ENCODE peak calls at places on chromosomes 6 and 20, in ten cellular contexts. Z is lower leg skin, U is AG04450, W is pancreas, H is bronchial epithelial cell, E is transverse colon, I is fibroblast of mammary gland, A is foreskin fibroblast, M is IMR-90, T is tibial artery. R is an unnamed sample.

GRCh38 chr6:75402296-75402695 is 91.3 kb downstream of the FILIP1 start:
- DNase-seq in Z (no peak), U (no peak), W (no peak), H (peak; percentile 51), E (no peak), I (peak; percentile 83), A (peak; percentile 89), M (peak; percentile 86), T (peak; percentile 73), R (peak; percentile 72)

GRCh38 chr6:108168980-108169800 is 3.4 kb downstream of the NR2E1 start:
- DNase-seq in Z (no peak), U (no peak), W (no peak), H (no peak), E (no peak), I (no peak), A (no peak), M (no peak), T (no peak), R (no peak)

GRCh38 chr20:17636523-17637412 is 45.3 kb downstream of the RRBP1 start:
- DNase-seq in Z (no peak), U (no peak), W (no peak), H (no peak), E (no peak), I (peak; percentile 44), A (peak; percentile 43), M (no peak), T (no peak), R (no peak)

GRCh38 chr6:5599112-5599511 is 337.8 kb downstream of the FARS2 start:
- DNase-seq in Z (no peak), U (no peak), W (no peak), H (no peak), E (no peak), I (peak; percentile 66), A (peak; percentile 82), M (no peak), T (no peak), R (no peak)

GRCh38 chr20:13298692-13299373 is 77.8 kb downstream of the ISM1 start:
- DNase-seq in Z (no peak), U (no peak), W (no peak), H (no peak), E (no peak), I (no peak), A (no peak), M (no peak), T (no peak), R (no peak)

GRCh38 chr6:1482381-1483166 is 93.2 kb downstream of the FOXF2 start:
- DNase-seq in Z (no peak), U (no peak), W (no peak), H (peak; percentile 77), E (no peak), I (peak; percentile 65), A (no peak), M (peak; percentile 44), T (no peak), R (no peak)

GRCh38 chr6:13044390-13044789 is 283.9 kb downstream of the TBC1D7 start:
- DNase-seq in Z (peak; percentile 94), U (no peak), W (no peak), H (peak; percentile 77), E (no peak), I (peak; percentile 48), A (peak; percentile 44), M (no peak), T (no peak), R (no peak)

GRCh38 chr6:4775591-4776492 is at the start of gene CDYL:
- DNase-seq in Z (peak; percentile 97), U (peak; percentile 51), W (peak; percentile 93), H (peak; percentile 58), E (peak; percentile 92), I (peak; percentile 77), A (peak; percentile 95), M (peak; percentile 85), T (peak; percentile 94), R (peak; percentile 67)

GRCh38 chr20:44026932-44027685 is 112.5 kb downstream of the TOX2 start:
- DNase-seq in Z (peak; percentile 82), U (no peak), W (no peak), H (no peak), E (no peak), I (peak; percentile 49), A (peak; percentile 69), M (no peak), T (no peak), R (no peak)

GRCh38 chr6:26086214-26086613 is 1.0 kb upstream of the HFE start:
- DNase-seq in Z (no peak), U (no peak), W (no peak), H (no peak), E (no peak), I (no peak), A (no peak), M (no peak), T (no peak), R (no peak)

GRCh38 chr20:3276400-3277015 is 37.5 kb upstream of the SLC4A11 start:
- DNase-seq in Z (no peak), U (no peak), W (no peak), H (peak; percentile 28), E (no peak), I (peak; percentile 39), A (peak; percentile 31), M (peak; percentile 22), T (no peak), R (peak; percentile 14)
- TF ChIP-seq CTCF in Z (no peak), U (peak; percentile 11), W (no peak), H (peak; percentile 48), E (no peak), I (peak; percentile 31), A (no peak), M (peak; percentile 30), T (no peak), R (peak; percentile 40)

GRCh38 chr6:14047151-14047740 is 70.3 kb upstream of the CD83 start:
- DNase-seq in Z (no peak), U (no peak), W (no peak), H (no peak), E (no peak), I (no peak), A (no peak), M (no peak), T (no peak), R (no peak)

GRCh38 chr6:14048870-14049269 is 68.7 kb upstream of the CD83 start:
- DNase-seq in Z (no peak), U (no peak), W (no peak), H (no peak), E (no peak), I (no peak), A (no peak), M (no peak), T (no peak), R (no peak)

DNA sequence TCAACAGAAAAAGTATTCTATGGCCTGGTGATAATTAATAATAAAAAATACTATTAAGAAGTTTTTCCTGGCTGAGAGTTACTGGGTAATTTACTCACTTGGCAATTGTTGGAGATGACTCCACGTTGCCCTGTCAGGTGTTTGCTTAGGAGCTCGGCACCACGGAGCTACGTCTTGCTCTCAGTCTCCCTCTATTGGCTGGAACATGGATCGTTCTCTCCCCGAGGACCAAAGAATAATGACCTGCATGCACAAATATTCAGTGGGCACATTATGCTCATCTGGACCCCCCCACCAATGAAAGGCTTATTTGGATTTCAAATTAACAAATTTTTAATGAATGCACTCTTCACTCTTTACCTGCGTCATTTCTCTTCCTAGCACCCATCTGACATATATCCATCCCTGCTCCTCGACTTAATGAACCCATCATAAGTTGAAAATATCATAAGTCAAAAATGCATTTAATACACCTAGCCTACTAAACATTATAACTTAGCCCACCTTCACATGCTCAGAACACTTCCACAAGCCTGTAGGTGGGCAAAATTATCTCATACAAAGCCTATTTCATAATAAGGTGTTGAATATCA is 71.0 kb upstream of the CD83 start:
- DNase-seq in Z (no peak), U (no peak), W (peak; percentile 47), H (peak; percentile 68), E (peak; percentile 32), I (peak; percentile 61), A (peak; percentile 67), M (peak; percentile 48), T (no peak), R (peak; percentile 44)
- H3K4me3 ChIP-seq in Z (no peak overlapping the region), U (no peak overlapping the region), W (no peak overlapping the region), H (no peak overlapping the region), E (no peak overlapping the region), I (no peak overlapping the region), A (no peak overlapping the region), M (no peak overlapping the region), T (no peak overlapping the region), R (no peak overlapping the region)

GRCh38 chr20:35001596-35002362 is 46.1 kb downstream of the MYH7B start:
- DNase-seq in Z (no peak), U (no peak), W (peak; percentile 17), H (no peak), E (no peak), I (no peak), A (peak; percentile 45), M (no peak), T (no peak), R (no peak)
- TF ChIP-seq CTCF in Z (no peak), U (peak; percentile 41), W (no peak), H (peak; percentile 37), E (no peak), I (peak; percentile 43), A (peak; percentile 39), M (peak; percentile 38), T (no peak), R (peak; percentile 59)

GRCh38 chr6:127517698-127518097 is 1.4 kb downstream of the MTCL3 start:
- DNase-seq in Z (no peak), U (no peak), W (no peak), H (no peak), E (no peak), I (no peak), A (no peak), M (no peak), T (no peak), R (no peak)
- H3K4me3 ChIP-seq in Z (no peak overlapping the region), U (peak overlapping the region; percentile 58), W (no peak overlapping the region), H (no peak overlapping the region), E (no peak overlapping the region), I (no peak overlapping the region), A (no peak overlapping the region), M (no peak overlapping the region), T (no peak overlapping the region), R (peak overlapping the region; percentile 54)

GRCh38 chr6:140671926-140672325 is 1297.5 kb upstream of the CITED2 start:
- DNase-seq in Z (no peak), U (no peak), W (no peak), H (peak; percentile 72), E (no peak), I (peak; percentile 23), A (no peak), M (no peak), T (no peak), R (peak; percentile 11)
- TF ChIP-seq CTCF in Z (no peak), U (no peak), W (no peak), H (peak; percentile 8), E (no peak), I (peak; percentile 12), A (no peak), M (no peak), T (no peak), R (peak; percentile 46)

DNA sequence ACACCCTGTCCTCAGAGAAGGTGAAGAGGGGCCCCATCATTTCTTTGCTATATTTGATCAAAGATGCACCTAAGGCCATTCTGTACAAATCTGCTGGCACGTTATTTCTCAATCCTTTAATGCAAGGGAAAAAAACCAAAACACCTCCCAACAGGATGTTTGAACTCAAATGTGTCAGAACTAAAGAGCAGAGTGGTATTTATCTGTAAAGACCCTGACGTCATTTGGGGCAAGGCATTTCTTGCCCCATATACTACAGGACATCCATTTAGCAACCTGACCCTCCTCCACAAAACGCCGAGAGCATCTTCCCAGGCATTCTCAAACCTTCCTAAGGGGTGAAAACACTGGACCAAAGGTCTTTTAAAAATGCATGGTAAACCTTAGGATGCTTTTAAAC is 50.8 kb downstream of the ZMYND8 start:
- DNase-seq in Z (peak; percentile 21), U (no peak), W (no peak), H (peak; percentile 81), E (no peak), I (peak; percentile 37), A (peak; percentile 38), M (peak; percentile 67), T (no peak), R (no peak)
- H3K4me3 ChIP-seq in Z (no peak overlapping the region), U (no peak overlapping the region), W (no peak overlapping the region), H (no peak overlapping the region), E (no peak overlapping the region), I (no peak overlapping the region), A (no peak overlapping the region), M (no peak overlapping the region), T (no peak overlapping the region), R (no peak overlapping the region)